ENCODE peak calls at places on chromosomes 2 and 18, in nine cellular contexts. N is DND-41, P is left ventricle myocardium inferior, V is heart right ventricle, H is body of pancreas, I is tibial artery, J is kidney, C is pancreas, Z is adrenal gland. Y is an unnamed sample. For H3K4me1 and H3K9me3, the result is how much of the 10 kb centered on the place peaks cover.

GRCh38 chr2:204570449-204570848 is 25.2 kb downstream of the PARD3B start:
- DNase-seq in N (no peak), P (no peak), V (no peak), H (no peak), I (no peak), J (no peak), C (no peak), Z (no peak), Y (no peak)

GRCh38 chr2:113755690-113756063 is 765 bp downstream of the SLC35F5 start:
- DNase-seq in N (no peak), P (no peak), V (no peak), H (no peak), I (no peak), J (no peak), C (no peak), Z (no peak), Y (no peak)

GRCh38 chr2:96923810-96924774 is 54.2 kb upstream of the SEMA4C start:
- DNase-seq in N (no peak), P (no peak), V (no peak), H (no peak), I (no peak), J (no peak), C (no peak), Z (no peak), Y (no peak)

GRCh38 chr2:10125842-10126596 is 3.5 kb downstream of the RRM2 start:
- DNase-seq in N (no peak), P (no peak), V (no peak), H (no peak), I (peak), J (no peak), C (no peak), Z (no peak), Y (peak)

GRCh38 chr18:2969695-2970094 is 43.2 kb downstream of the LPIN2 start:
- DNase-seq in N (no peak), P (no peak), V (no peak), H (no peak), I (no peak), J (no peak), C (no peak), Z (no peak), Y (no peak)

GRCh38 chr18:32550958-32551357 is 80.3 kb upstream of the GAREM1 start:
- DNase-seq in N (no peak), P (no peak), V (no peak), H (no peak), I (no peak), J (no peak), C (no peak), Z (no peak), Y (no peak)

GRCh38 chr2:120638450-120638849 is 97.2 kb upstream of the GLI2 start:
- DNase-seq in N (no peak), P (no peak), V (no peak), H (no peak), I (no peak), J (no peak), C (no peak), Z (no peak), Y (no peak)

GRCh38 chr2:158923180-158923594 is 45.3 kb upstream of the TANC1 start:
- DNase-seq in N (no peak), P (no peak), V (no peak), H (no peak), I (no peak), J (no peak), C (no peak), Z (no peak), Y (no peak)

GRCh38 chr2:104572856-104573255 is 281.1 kb upstream of the POU3F3 start:
- DNase-seq in N (no peak), P (no peak), V (no peak), H (no peak), I (no peak), J (no peak), C (no peak), Z (no peak), Y (no peak)

GRCh38 chr2:140567734-140568133 is 1563.1 kb downstream of the LRP1B start:
- DNase-seq in N (no peak), P (no peak), V (no peak), H (no peak), I (no peak), J (no peak), C (no peak), Z (no peak), Y (no peak)

GRCh38 chr2:237801466-237801865 is 2.9 kb downstream of the RBM44 start:
- DNase-seq in N (no peak), P (no peak), V (no peak), H (no peak), I (no peak), J (no peak), C (no peak), Z (no peak), Y (no peak)

GRCh38 chr2:65108778-65109177 is 21.1 kb downstream of the RAB1A start:
- DNase-seq in N (no peak), P (no peak), V (no peak), H (no peak), I (no peak), J (no peak), C (no peak), Z (no peak), Y (no peak)

GRCh38 chr2:232574674-232575403 is 24.4 kb downstream of the EIF4E2 start:
- DNase-seq in N (no peak), P (no peak), V (no peak), H (no peak), I (no peak), J (no peak), C (no peak), Z (no peak), Y (no peak)

GRCh38 chr2:217954469-217954868 is 48.3 kb downstream of the TNS1 start:
- DNase-seq in N (no peak), P (peak), V (peak), H (peak), I (peak), J (peak), C (peak), Z (no peak), Y (peak)

GRCh38 chr2:226247289-226248275 is 552.0 kb downstream of the IRS1 start:
- DNase-seq in N (no peak), P (no peak), V (no peak), H (no peak), I (no peak), J (no peak), C (no peak), Z (no peak), Y (no peak)

GRCh38 chr2:237861-238260 is 26.0 kb downstream of the SH3YL1 start:
- DNase-seq in N (no peak), P (no peak), V (no peak), H (no peak), I (no peak), J (no peak), C (no peak), Z (no peak), Y (no peak)

GRCh38 chr2:149076863-149077412 is 38.4 kb downstream of the LYPD6B start:
- DNase-seq in N (no peak), P (no peak), V (no peak), H (no peak), I (no peak), J (peak), C (no peak), Z (no peak), Y (no peak)

GRCh38 chr18:37586641-37587225 is 21.1 kb upstream of the CELF4 start:
- DNase-seq in N (no peak), P (no peak), V (no peak), H (no peak), I (no peak), J (no peak), C (no peak), Z (no peak), Y (peak)

GRCh38 chr2:63613391-63613901 is 24.7 kb downstream of the MDH1 start:
- DNase-seq in N (no peak), P (no peak), V (no peak), H (no peak), I (no peak), J (no peak), C (no peak), Z (no peak), Y (no peak)

GRCh38 chr2:149166958-149167810 is 128.7 kb downstream of the LYPD6B start:
- DNase-seq in N (peak), P (no peak), V (no peak), H (no peak), I (no peak), J (no peak), C (no peak), Z (no peak), Y (no peak)

GRCh38 chr2:218536804-218537494 is 31.2 kb downstream of the USP37 start:
- DNase-seq in N (no peak), P (no peak), V (no peak), H (no peak), I (no peak), J (no peak), C (no peak), Z (no peak), Y (no peak)

DNA sequence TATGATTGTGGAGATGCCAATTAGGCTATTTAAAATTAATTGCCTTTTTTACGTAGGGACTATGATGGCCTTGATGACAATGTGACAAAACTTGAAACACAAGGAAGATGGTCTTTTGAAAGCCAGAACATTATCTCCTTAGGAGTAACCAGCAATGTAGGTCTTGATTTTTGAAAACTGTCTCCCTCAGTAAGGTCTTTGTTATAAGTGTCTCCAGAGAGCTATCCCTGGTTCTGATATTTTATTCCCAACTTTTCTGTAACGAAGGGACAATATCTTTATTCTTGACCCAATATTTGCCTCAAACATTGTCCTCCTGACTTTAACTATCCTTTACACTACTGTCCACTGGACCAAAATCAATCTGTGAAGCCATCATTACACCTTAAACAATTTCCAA is 493.2 kb downstream of the CCDC85A start:
- DNase-seq in N (no peak), P (no peak), V (no peak), H (no peak), I (no peak), J (no peak), C (no peak), Z (no peak), Y (no peak)
- TF ChIP-seq CTCF in N (no peak), P (no peak), V (no peak), H (no peak), I (no peak), J (no peak), C (no peak), Z (no peak), Y (no peak)

GRCh38 chr2:171723724-171724683 is 36.7 kb downstream of the DYNC1I2 start:
- DNase-seq in N (no peak), P (no peak), V (no peak), H (peak), I (no peak), J (no peak), C (no peak), Z (no peak), Y (no peak)
- H3K4me1 ChIP-seq in N (under half), P (under half), V (under half), H (under half), I (under half), J (under half), C (under half), Z (under half), Y (under half)

GRCh38 chr2:228999326-228999725 is 271.8 kb downstream of the PID1 start:
- DNase-seq in N (no peak), P (no peak), V (no peak), H (no peak), I (no peak), J (no peak), C (no peak), Z (no peak), Y (no peak)
- H3K9me3 ChIP-seq in N (under half), P (under half), V (under half), H (under half), I (under half), J (under half), C (under half), Z (under half), Y (under half)

GRCh38 chr2:14941151-14941631 is 308.7 kb downstream of the LRATD1 start:
- DNase-seq in N (no peak), P (peak), V (no peak), H (no peak), I (no peak), J (no peak), C (no peak), Z (no peak), Y (no peak)

GRCh38 chr2:14942991-14943390 is 310.5 kb downstream of the LRATD1 start:
- DNase-seq in N (no peak), P (no peak), V (no peak), H (no peak), I (no peak), J (no peak), C (no peak), Z (no peak), Y (no peak)

GRCh38 chr2:14944562-14945346 is 312.2 kb downstream of the LRATD1 start:
- DNase-seq in N (no peak), P (no peak), V (no peak), H (peak), I (no peak), J (no peak), C (peak), Z (no peak), Y (no peak)
- TF ChIP-seq CTCF in N (peak), P (no peak), V (no peak), H (peak), I (no peak), J (peak), C (no peak), Z (no peak), Y (no peak)

DNA sequence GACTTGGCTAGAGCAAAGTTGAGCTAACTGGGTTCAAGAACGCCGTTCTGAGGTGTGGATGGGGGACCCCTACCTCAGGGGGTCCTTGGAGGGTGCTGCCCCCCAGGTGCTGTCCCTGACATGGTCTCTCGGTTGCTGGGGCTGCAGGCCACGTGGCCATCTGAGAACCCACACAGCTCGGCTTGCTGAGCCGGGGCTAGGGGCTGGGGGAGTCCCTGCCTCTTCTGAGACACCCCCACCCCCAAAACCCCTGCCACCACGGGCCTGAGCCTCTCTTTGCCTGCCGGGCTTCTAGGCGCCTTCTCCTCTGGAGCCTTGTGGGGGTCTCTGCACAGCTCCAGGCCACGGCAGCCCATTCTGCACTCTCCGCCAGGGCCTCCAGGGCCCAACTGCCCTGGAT is 52.0 kb upstream of the LAMA1 start:
- DNase-seq in N (no peak), P (no peak), V (no peak), H (no peak), I (no peak), J (no peak), C (no peak), Z (no peak), Y (peak)
- H3K4me1 ChIP-seq in N (under half), P (under half), V (under half), H (under half), I (under half), J (under half), C (under half), Z (under half), Y (under half)

GRCh38 chr2:13414907-13415306 is 698.2 kb downstream of the TRIB2 start:
- DNase-seq in N (no peak), P (no peak), V (no peak), H (no peak), I (no peak), J (no peak), C (no peak), Z (no peak), Y (no peak)
- H3K9me3 ChIP-seq in N (under half), P (under half), V (under half), H (under half), I (under half), J (under half), C (under half), Z (under half), Y (under half)

Y was measured in spleen.